ENCODE peak calls at places on chromosomes 3 and 15, in eight cellular contexts. S, V, X, N, R, K, Z and I are unnamed samples.

GRCh38 chr3:196499061-196499460 is 4.5 kb downstream of the RNF168 start:
- DNase-seq in V (no peak), N (no peak), R (peak), S (no peak), Z (no peak), K (no peak), X (no peak), I (no peak)

GRCh38 chr3:115351193-115351592 is 204.1 kb upstream of the ZBTB20 start:
- DNase-seq in S (no peak), X (no peak), R (no peak), Z (no peak), V (no peak), K (no peak), N (no peak), I (no peak)

GRCh38 chr3:46684881-46685280 is 8.6 kb downstream of the ALS2CL start:
- DNase-seq in K (no peak), N (no peak), X (no peak), S (no peak), V (no peak), Z (no peak), R (no peak), I (no peak)

GRCh38 chr15:36251450-36251849 is 328.0 kb upstream of the CDIN1 start:
- DNase-seq in K (no peak), X (no peak), Z (no peak), V (no peak), R (no peak), N (no peak), S (no peak), I (no peak)

GRCh38 chr3:109355625-109356441 is 18.5 kb upstream of the DPPA4 start:
- DNase-seq in N (no peak), S (no peak), Z (no peak), V (no peak), X (no peak), K (no peak), R (no peak), I (no peak)

GRCh38 chr3:72462611-72463011 is 385.6 kb downstream of the SHQ1 start:
- DNase-seq in X (no peak), K (no peak), Z (no peak), N (no peak), S (no peak), V (peak), R (no peak), I (no peak)

GRCh38 chr3:189349772-189350171 is 178.0 kb downstream of the TPRG1 start:
- DNase-seq in R (no peak), K (no peak), X (no peak), V (no peak), S (no peak), Z (no peak), N (no peak), I (no peak)

GRCh38 chr3:15633766-15634588 is 32.4 kb downstream of the BTD start:
- DNase-seq in X (no peak), R (peak), N (no peak), Z (no peak), K (no peak), S (no peak), V (no peak), I (no peak)

GRCh38 chr3:127915115-127915936 is at the start of gene KBTBD12:
- DNase-seq in V (peak), S (no peak), K (no peak), X (no peak), R (no peak), Z (peak), N (no peak), I (no peak)

GRCh38 chr3:175149675-175150074 is 290.5 kb downstream of the NAALADL2 start:
- DNase-seq in S (no peak), R (peak), X (no peak), V (no peak), N (no peak), Z (no peak), K (peak), I (peak)

GRCh38 chr3:136734382-136735070 is 17.7 kb downstream of the STAG1 start:
- DNase-seq in N (no peak), V (no peak), X (no peak), S (no peak), Z (peak), R (no peak), K (no peak), I (no peak)

GRCh38 chr3:3699816-3700633 is 99.2 kb upstream of the LRRN1 start:
- DNase-seq in S (no peak), R (no peak), X (no peak), N (no peak), K (no peak), Z (no peak), V (no peak), I (no peak)

GRCh38 chr3:150035400-150035799 is 64.7 kb upstream of the PFN2 start:
- DNase-seq in S (no peak), R (no peak), X (no peak), V (no peak), N (no peak), K (no peak), Z (peak), I (no peak)

GRCh38 chr3:178385280-178385952 is 150.8 kb upstream of the KCNMB2 start:
- DNase-seq in R (peak), X (no peak), S (peak), K (no peak), V (no peak), Z (peak), N (peak), I (peak)

GRCh38 chr3:62373714-62374333 is 474 bp upstream of the FEZF2 start:
- DNase-seq in K (no peak), V (no peak), R (no peak), S (no peak), N (no peak), X (no peak), Z (no peak), I (no peak)

GRCh38 chr3:141746962-141747361 is 8.9 kb downstream of the RNF7 start:
- DNase-seq in S (no peak), V (no peak), K (no peak), N (no peak), Z (no peak), R (no peak), X (no peak), I (no peak)

GRCh38 chr3:129399145-129399894 is 29.1 kb downstream of the EFCAB12 start:
- DNase-seq in K (no peak), S (peak), X (peak), N (peak), R (peak), V (peak), Z (peak), I (peak)

GRCh38 chr3:123706871-123707270 is 122.0 kb upstream of the HACD2 start:
- DNase-seq in V (no peak), R (peak), X (no peak), K (no peak), N (no peak), S (no peak), Z (no peak), I (no peak)

GRCh38 chr15:101349497-101349951 is 54.5 kb upstream of the SNRPA1 start:
- DNase-seq in N (no peak), Z (no peak), X (no peak), R (no peak), S (no peak), V (no peak), K (no peak), I (no peak)

GRCh38 chr3:193225726-193226125 is 15.3 kb upstream of the PLAAT1 start:
- DNase-seq in S (no peak), K (no peak), N (no peak), R (no peak), Z (no peak), V (no peak), X (no peak), I (no peak)

GRCh38 chr15:66749841-66750575 is 48.0 kb downstream of the SMAD6 start:
- DNase-seq in N (no peak), K (no peak), S (no peak), X (no peak), R (no peak), Z (no peak), V (no peak), I (no peak)

GRCh38 chr3:13273604-13274105 is 146.5 kb downstream of the NUP210 start:
- DNase-seq in K (no peak), V (no peak), Z (no peak), N (no peak), R (no peak), X (no peak), S (no peak), I (no peak)

GRCh38 chr3:139309880-139310279 is 33.9 kb upstream of the MRPS22 start:
- DNase-seq in Z (no peak), R (peak), S (no peak), X (no peak), N (no peak), V (no peak), K (no peak), I (no peak)

GRCh38 chr3:184737641-184738518 is 26.0 kb upstream of the MAGEF1 start:
- DNase-seq in Z (no peak), R (peak), K (peak), S (no peak), X (no peak), N (no peak), V (no peak), I (no peak)

GRCh38 chr15:30940359-30940758 is 36.6 kb downstream of the FAN1 start:
- DNase-seq in X (no peak), R (no peak), N (no peak), S (no peak), K (no peak), Z (no peak), V (no peak), I (no peak)

GRCh38 chr3:15989419-15989818 is 185.1 kb upstream of the GALNT15 start:
- DNase-seq in S (no peak), V (no peak), Z (no peak), R (no peak), K (no peak), N (no peak), X (no peak), I (no peak)

GRCh38 chr3:193732391-193732790 is 139.4 kb downstream of the OPA1 start:
- DNase-seq in N (no peak), S (no peak), R (peak), V (no peak), X (no peak), K (no peak), Z (no peak), I (no peak)